ENCODE peak calls at places on chromosome 20, in eight cellular contexts. X, W, R, F, O, C, Z and V are unnamed samples.

GRCh38 chr20:34980543-34981213 is 25.0 kb downstream of the MYH7B start:
- DNase-seq in X (no peak), W (no peak), R (no peak), F (no peak), O (no peak), C (peak), Z (peak), V (no peak)

GRCh38 chr20:46993465-46994095 is 98.9 kb downstream of the EYA2 start:
- DNase-seq in X (no peak), W (no peak), R (no peak), F (no peak), O (no peak), C (no peak), Z (no peak), V (no peak)

GRCh38 chr20:58492795-58493538 is 22.2 kb downstream of the APCDD1L start:
- DNase-seq in X (no peak), W (no peak), R (no peak), F (no peak), O (no peak), C (no peak), Z (no peak), V (no peak)

GRCh38 chr20:5085380-5085779 is 34.4 kb downstream of the PCNA start:
- DNase-seq in X (no peak), W (no peak), R (no peak), F (no peak), O (no peak), C (no peak), Z (no peak), V (no peak)

GRCh38 chr20:43430265-43430664 is 27.4 kb upstream of the SRSF6 start:
- DNase-seq in X (no peak), W (no peak), R (no peak), F (no peak), O (no peak), C (no peak), Z (peak), V (no peak)

GRCh38 chr20:24747015-24747712 is 201.9 kb upstream of the CST7 start:
- DNase-seq in X (no peak), W (no peak), R (no peak), F (no peak), O (no peak), C (no peak), Z (peak), V (no peak)

GRCh38 chr20:23008673-23009072 is 26.4 kb upstream of the SSTR4 start:
- DNase-seq in X (no peak), W (no peak), R (no peak), F (no peak), O (no peak), C (no peak), Z (no peak), V (no peak)

GRCh38 chr20:25468126-25469075 is 60.9 kb downstream of the GINS1 start:
- DNase-seq in X (no peak), W (no peak), R (no peak), F (no peak), O (no peak), C (no peak), Z (no peak), V (no peak)

GRCh38 chr20:35315199-35316020 is 23.2 kb upstream of the FAM83C start:
- DNase-seq in X (no peak), W (no peak), R (no peak), F (no peak), O (no peak), C (no peak), Z (no peak), V (no peak)

GRCh38 chr20:23132293-23132929 is 46.3 kb upstream of the CD93 start:
- DNase-seq in X (no peak), W (no peak), R (no peak), F (no peak), O (no peak), C (no peak), Z (no peak), V (no peak)

GRCh38 chr20:37343212-37343993 is 2.5 kb upstream of the SRC start:
- DNase-seq in X (no peak), W (peak), R (no peak), F (no peak), O (no peak), C (no peak), Z (no peak), V (no peak)

GRCh38 chr20:47664744-47665143 is 120.5 kb downstream of the SULF2 start:
- DNase-seq in X (no peak), W (no peak), R (no peak), F (no peak), O (no peak), C (no peak), Z (no peak), V (no peak)

GRCh38 chr20:62119591-62120364 is 2.5 kb upstream of the LSM14B start:
- DNase-seq in X (no peak), W (no peak), R (no peak), F (no peak), O (no peak), C (peak), Z (no peak), V (no peak)
- H3K27ac ChIP-seq in X (no peak), W (no peak), R (no peak), F (no peak), O (no peak), C (peak), Z (no peak), V (no peak)

GRCh38 chr20:8647868-8648495 is 420.9 kb upstream of the PLCB4 start:
- DNase-seq in X (no peak), W (no peak), R (peak), F (no peak), O (no peak), C (no peak), Z (no peak), V (no peak)
- H3K27ac ChIP-seq in X (no peak), W (no peak), R (no peak), F (no peak), O (no peak), C (no peak), Z (no peak), V (no peak)

DNA sequence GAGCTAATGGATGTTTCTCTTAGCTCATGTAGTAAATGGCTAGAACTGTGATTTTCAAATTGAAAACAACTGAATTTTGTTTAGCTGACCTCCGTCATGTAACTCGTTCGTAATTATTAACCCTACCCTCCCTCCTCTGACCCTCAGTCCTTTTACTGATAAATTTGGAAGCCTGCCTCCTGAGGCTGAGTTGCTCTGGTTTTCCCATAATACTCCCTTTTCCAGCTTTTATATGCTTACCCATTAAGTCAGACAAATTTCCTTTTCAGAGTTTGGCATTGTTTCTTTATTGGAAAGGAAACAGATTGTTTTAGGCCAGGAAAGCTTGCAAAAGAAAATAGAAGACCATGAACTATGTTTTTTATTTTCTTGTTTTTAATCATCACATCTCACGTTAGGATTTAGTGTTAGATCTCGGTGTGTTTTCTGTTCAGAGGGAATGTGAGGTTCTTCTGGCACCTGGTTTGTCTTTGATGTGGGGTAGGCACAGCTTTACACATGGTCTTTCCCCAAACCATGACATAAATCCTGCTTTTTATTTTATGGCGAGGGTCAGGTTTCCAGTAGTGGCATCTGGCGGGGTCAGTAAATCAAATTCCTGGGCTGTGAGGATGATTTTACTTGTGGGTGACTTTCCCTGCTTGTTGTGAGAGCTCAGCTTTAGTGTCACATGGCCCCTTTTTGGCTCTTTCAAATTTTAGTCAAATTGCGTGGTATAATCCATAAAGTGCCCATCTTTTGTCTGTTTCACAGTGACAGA is 24.5 kb downstream of the PLCB4 start:
- DNase-seq in X (no peak), W (no peak), R (no peak), F (no peak), O (no peak), C (no peak), Z (no peak), V (no peak)
- H3K27ac ChIP-seq in X (no peak), W (no peak), R (no peak), F (no peak), O (no peak), C (no peak), Z (no peak), V (no peak)

GRCh38 chr20:50730765-50731054 is 670 bp upstream of the PARD6B start:
- DNase-seq in X (no peak), W (no peak), R (no peak), F (no peak), O (no peak), C (no peak), Z (no peak), V (no peak)
- H3K27ac ChIP-seq in X (peak), W (peak), R (peak), F (peak), O (peak), C (peak), Z (peak), V (peak)